ENCODE peak calls at places on chromosomes 3 and 15, in four cellular contexts. D is pancreas, Q is Caco-2, Z is cardiac muscle cell. F is an unnamed sample. For H3K4me1, the result is how much of the 10 kb centered on the place peaks cover.

GRCh38 chr3:43394071-43394501 is 107.7 kb downstream of the SNRK start:
- DNase-seq in D (no peak), Q (no peak), Z (peak), F (no peak)

GRCh38 chr3:130897316-130897715 is 3.4 kb downstream of the ATP2C1 start:
- DNase-seq in D (no peak), Q (no peak), Z (no peak), F (no peak)

GRCh38 chr3:49713336-49714105 is 6.0 kb downstream of the AMIGO3 start:
- DNase-seq in D (peak), Q (peak), Z (no peak), F (no peak)

GRCh38 chr3:51353131-51353530 is 32.0 kb upstream of the MANF start:
- DNase-seq in D (no peak), Q (no peak), Z (no peak), F (no peak)

GRCh38 chr15:78564743-78565096 is 600 bp upstream of the CHRNA5 start:
- DNase-seq in D (no peak), Q (no peak), Z (no peak), F (no peak)

GRCh38 chr3:46112984-46113383 is 85.7 kb upstream of the XCR1 start:
- DNase-seq in D (no peak), Q (no peak), Z (no peak), F (no peak)

GRCh38 chr3:58952128-58952917 is 97.5 kb downstream of the CFAP20DC start:
- DNase-seq in D (no peak), Q (no peak), Z (no peak), F (no peak)

GRCh38 chr15:48748535-48748934 is 62.3 kb downstream of the CEP152 start:
- DNase-seq in D (no peak), Q (no peak), Z (peak), F (no peak)

GRCh38 chr3:195197764-195198423 is 73.1 kb downstream of the XXYLT1 start:
- DNase-seq in D (no peak), Q (no peak), Z (peak), F (no peak)

GRCh38 chr3:133515127-133515526 is 58.4 kb upstream of the CDV3 start:
- DNase-seq in D (no peak), Q (no peak), Z (no peak), F (no peak)

DNA sequence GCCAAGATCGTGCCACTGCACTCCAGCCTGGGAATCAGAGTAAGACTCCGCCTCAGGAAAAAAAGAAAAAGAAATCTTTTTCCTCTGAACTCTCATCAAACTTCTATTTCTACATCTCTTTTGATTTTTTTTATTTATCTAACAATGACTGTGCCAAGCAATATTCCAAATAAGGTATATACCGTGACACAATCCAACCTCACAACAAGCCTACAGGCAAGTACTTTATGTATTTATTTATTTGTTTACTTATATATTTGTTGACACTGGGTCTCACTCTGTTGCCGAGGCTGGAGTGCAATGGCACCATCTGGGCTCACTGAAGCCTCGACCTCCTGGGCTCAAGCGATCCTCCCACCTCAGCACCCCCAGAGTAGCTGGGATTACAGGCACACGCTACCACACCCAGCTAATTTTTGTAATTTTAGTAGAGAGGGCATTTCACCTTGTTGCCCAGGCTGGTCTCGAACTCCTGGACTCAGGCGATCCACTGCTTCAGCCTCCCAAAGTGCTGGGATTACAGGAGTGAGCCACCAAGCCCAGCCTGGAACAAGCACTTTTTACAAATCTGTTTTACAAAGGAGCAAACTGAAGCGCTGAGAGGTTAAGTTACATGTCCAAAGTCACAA is 94.9 kb upstream of the CHD2 start:
- DNase-seq in D (no peak), Q (no peak), Z (no peak), F (no peak)
- H3K4me1 ChIP-seq in D (under half), Q (under half), Z (under half), F (under half)

GRCh38 chr15:31150732-31151212 is 49.2 kb upstream of the TRPM1 start:
- DNase-seq in D (no peak), Q (no peak), Z (no peak), F (no peak)
- H3K4me1 ChIP-seq in D (under half), Q (under half), Z (under half), F (under half)

DNA sequence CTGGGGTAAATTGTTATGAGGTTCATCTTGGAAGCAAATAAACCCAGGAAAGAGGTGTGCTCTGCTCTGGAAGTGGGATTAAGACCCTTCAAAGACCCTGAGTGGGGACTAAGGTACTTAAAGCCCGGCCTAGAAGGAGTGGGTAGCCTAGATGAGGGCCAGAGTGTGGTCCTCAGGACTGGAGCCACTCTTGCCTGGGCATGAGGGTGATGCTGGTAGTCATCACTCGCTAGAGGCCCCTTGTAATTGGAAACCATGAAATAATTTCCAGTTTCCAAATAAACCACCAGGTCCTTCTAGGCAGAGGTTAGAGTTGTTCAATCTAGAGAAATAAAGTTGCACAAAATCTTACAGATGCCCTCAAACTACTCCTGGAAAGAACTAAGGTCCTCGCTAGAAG is 15.2 kb upstream of the LMCD1 start:
- DNase-seq in D (no peak), Q (no peak), Z (no peak), F (no peak)
- H3K4me1 ChIP-seq in D (under half), Q (half or more), Z (under half), F (under half)

DNA sequence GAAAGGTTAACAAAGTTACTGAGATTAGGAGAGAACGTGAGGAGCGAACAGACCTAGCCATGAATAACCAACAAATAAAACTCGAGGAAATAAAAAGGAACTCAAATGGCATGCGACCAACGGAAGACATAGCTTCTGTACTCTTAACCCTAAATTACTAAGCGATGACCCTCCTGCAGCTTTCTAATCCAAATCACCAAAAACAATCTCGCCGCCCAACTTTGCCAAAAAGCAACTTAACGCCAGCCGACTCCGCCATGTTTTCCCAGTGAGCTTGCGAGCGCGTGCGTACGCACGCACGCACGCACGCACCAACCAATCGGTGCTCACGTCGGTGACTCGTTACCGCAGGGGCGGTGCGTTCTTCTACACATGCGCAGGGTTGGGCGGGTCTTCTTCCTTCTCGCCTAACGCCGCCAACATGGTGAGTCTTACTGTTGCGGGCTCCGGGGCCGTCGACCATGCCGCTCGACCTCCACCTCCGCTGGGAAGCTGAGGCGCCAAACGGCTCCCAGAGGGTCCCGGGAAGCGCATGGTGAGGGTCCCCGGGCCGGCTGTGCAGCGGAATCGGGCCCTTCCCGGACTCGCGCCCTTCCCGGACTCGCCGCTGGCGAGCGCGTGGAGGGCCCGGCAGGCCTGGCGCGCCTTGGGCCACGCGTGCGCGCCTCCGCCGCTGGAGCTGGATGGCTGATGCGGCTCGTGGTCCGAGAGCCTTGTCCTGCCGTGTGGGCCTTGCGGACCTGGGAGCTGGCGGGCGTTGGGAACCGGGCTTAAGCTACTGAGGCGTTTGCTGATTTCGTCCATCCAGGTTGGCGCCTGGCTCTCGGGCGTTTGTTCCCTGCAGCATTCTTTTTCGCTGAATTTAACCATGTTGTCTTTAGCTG is at the start of gene RPL14:
- DNase-seq in D (peak), Q (peak), Z (peak), F (peak)
- H3K4me1 ChIP-seq in D (under half), Q (under half), Z (under half), F (under half)

DNA sequence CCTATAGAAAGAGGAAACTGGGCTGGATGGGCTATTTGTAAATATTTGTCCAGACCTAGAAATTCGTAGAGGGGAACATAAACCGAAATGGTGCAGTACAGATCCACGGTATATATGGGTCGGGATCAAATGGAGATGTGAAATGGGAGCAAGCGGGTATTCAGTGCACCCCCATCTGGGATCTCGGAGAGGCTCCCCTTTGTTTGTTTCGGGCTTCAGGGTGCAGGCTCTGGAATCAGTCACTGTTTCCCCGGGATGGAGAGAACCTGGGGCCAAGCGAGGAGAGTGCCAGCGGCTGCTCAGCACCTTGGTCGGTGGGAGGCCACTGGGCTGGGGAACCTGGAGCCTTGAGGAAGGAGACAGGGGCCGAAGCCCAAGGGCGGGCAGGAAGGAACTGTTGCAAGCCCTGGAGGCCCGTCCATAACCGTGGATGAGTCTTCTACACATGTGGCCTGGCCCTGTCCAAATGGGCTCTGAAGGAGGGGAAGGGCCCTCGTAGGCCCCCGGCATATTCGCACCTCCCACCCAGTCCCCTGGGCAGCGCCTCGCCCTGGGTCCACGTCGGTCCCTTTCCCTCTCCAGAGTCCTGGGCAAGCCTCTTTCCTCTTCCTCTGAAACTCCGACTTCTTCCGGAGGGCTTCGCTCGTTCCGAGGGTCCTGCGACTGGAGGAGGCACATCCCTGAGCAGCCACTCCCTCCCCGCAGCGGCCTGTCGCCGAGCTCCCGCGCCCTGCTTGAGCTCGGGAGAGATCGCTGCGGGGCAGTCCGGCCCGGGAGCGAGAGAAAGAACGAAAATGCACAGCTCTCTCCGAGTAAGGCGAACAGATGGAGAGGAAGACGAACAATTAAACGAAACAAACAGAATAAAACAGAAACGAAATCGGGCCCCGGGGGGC is 3.0 kb downstream of the ISL2 start:
- DNase-seq in D (no peak), Q (no peak), Z (peak), F (no peak)
- H3K4me1 ChIP-seq in D (under half), Q (under half), Z (under half), F (under half)

GRCh38 chr3:120683213-120683612 is 1.2 kb upstream of the HGD start:
- DNase-seq in D (peak), Q (no peak), Z (peak), F (no peak)

GRCh38 chr3:120684896-120685295 is 2.9 kb upstream of the HGD start:
- DNase-seq in D (no peak), Q (no peak), Z (peak), F (no peak)

GRCh38 chr3:120682095-120682681 is at the start of gene HGD:
- DNase-seq in D (no peak), Q (peak), Z (no peak), F (no peak)

GRCh38 chr3:120685411-120685810 is 3.4 kb upstream of the HGD start:
- DNase-seq in D (no peak), Q (no peak), Z (no peak), F (no peak)

GRCh38 chr3:120683671-120684301 is 1.7 kb upstream of the HGD start:
- DNase-seq in D (no peak), Q (no peak), Z (no peak), F (no peak)
- H3K4me1 ChIP-seq in D (under half), Q (under half), Z (under half), F (under half)

GRCh38 chr3:152280539-152280938 is 11.8 kb downstream of the MBNL1 start:
- DNase-seq in D (no peak), Q (no peak), Z (no peak), F (no peak)
- H3K4me1 ChIP-seq in D (half or more), Q (half or more), Z (half or more), F (under half)